ENCODE peak calls at places on chromosome 9, in five cellular contexts. One of them, this sample, is unnamed.
A peak's percentile ranks its signal among the peaks of the same experiment; 100 is the strongest.

GRCh38 chr9:98075332-98075805 is 18.8 kb downstream of the NANS start:
- DNase-seq in astrocyte: peak; percentile 71
- DNase-seq in fibroblast of lung: peak; percentile 76
- DNase-seq in K562: no peak
- DNase-seq in mammary epithelial cell: peak; percentile 27
- DNase-seq in this sample: peak; percentile 90

GRCh38 chr9:74132986-74133385 is 364.1 kb upstream of the RORB start:
- DNase-seq in astrocyte: no peak
- DNase-seq in fibroblast of lung: no peak
- DNase-seq in K562: no peak
- DNase-seq in mammary epithelial cell: no peak
- DNase-seq in this sample: no peak

GRCh38 chr9:71693607-71694006 is 74.7 kb downstream of the CEMIP2 start:
- DNase-seq in astrocyte: no peak
- DNase-seq in fibroblast of lung: no peak
- DNase-seq in K562: no peak
- DNase-seq in mammary epithelial cell: no peak
- DNase-seq in this sample: no peak

GRCh38 chr9:133429641-133430161 is 7.5 kb downstream of the ADAMTS13 start:
- DNase-seq in astrocyte: peak; percentile 8
- DNase-seq in fibroblast of lung: peak; percentile 25
- DNase-seq in K562: peak; percentile 79
- DNase-seq in mammary epithelial cell: no peak
- DNase-seq in this sample: peak; percentile 52

GRCh38 chr9:94563548-94563947 is 8.7 kb downstream of the PCAT7 start:
- DNase-seq in astrocyte: no peak
- DNase-seq in fibroblast of lung: no peak
- DNase-seq in K562: no peak
- DNase-seq in mammary epithelial cell: no peak
- DNase-seq in this sample: no peak

GRCh38 chr9:27198175-27198574 is 89.2 kb downstream of the TEK start:
- DNase-seq in astrocyte: no peak
- DNase-seq in fibroblast of lung: no peak
- DNase-seq in K562: no peak
- DNase-seq in mammary epithelial cell: peak; percentile 23
- DNase-seq in this sample: no peak

GRCh38 chr9:94287877-94288513 is 28.9 kb downstream of the ZNF169 start:
- DNase-seq in astrocyte: no peak
- DNase-seq in fibroblast of lung: no peak
- DNase-seq in K562: no peak
- DNase-seq in mammary epithelial cell: no peak
- DNase-seq in this sample: no peak

GRCh38 chr9:76257224-76257794 is 136.9 kb downstream of the RFK start:
- DNase-seq in astrocyte: no peak
- DNase-seq in fibroblast of lung: no peak
- DNase-seq in K562: no peak
- DNase-seq in mammary epithelial cell: no peak
- DNase-seq in this sample: no peak

GRCh38 chr9:93184439-93185221 is 691 bp downstream of the WNK2 start:
- DNase-seq in astrocyte: no peak
- DNase-seq in fibroblast of lung: no peak
- DNase-seq in K562: peak; percentile 36
- DNase-seq in mammary epithelial cell: peak; percentile 2
- DNase-seq in this sample: peak; percentile 23

GRCh38 chr9:86405926-86406325 is 51.7 kb upstream of the TUT7 start:
- DNase-seq in astrocyte: peak; percentile 93
- DNase-seq in fibroblast of lung: peak; percentile 94
- DNase-seq in K562: no peak
- DNase-seq in mammary epithelial cell: peak; percentile 96
- DNase-seq in this sample: peak; percentile 95

GRCh38 chr9:129343697-129344375 is 165.8 kb upstream of the IER5L start:
- DNase-seq in astrocyte: no peak
- DNase-seq in fibroblast of lung: no peak
- DNase-seq in K562: no peak
- DNase-seq in mammary epithelial cell: no peak
- DNase-seq in this sample: no peak

GRCh38 chr9:120914953-120915352 is 11.6 kb downstream of the TRAF1 start:
- DNase-seq in astrocyte: no peak
- DNase-seq in fibroblast of lung: peak; percentile 41
- DNase-seq in K562: no peak
- DNase-seq in mammary epithelial cell: peak; percentile 90
- DNase-seq in this sample: peak; percentile 52

GRCh38 chr9:128503870-128504269 is 649 bp upstream of the GLE1 start:
- DNase-seq in astrocyte: peak; percentile 4
- DNase-seq in fibroblast of lung: peak; percentile 17
- DNase-seq in K562: peak; percentile 58
- DNase-seq in mammary epithelial cell: peak; percentile 23
- DNase-seq in this sample: peak; percentile 56

GRCh38 chr9:17005085-17005484 is 129.8 kb upstream of the CNTLN start:
- DNase-seq in astrocyte: peak; percentile 20
- DNase-seq in fibroblast of lung: peak; percentile 47
- DNase-seq in K562: no peak
- DNase-seq in mammary epithelial cell: no peak
- DNase-seq in this sample: peak; percentile 89

GRCh38 chr9:117153021-117153420 is 261.8 kb downstream of the ASTN2 start:
- DNase-seq in astrocyte: peak; percentile 33
- DNase-seq in fibroblast of lung: peak; percentile 46
- DNase-seq in K562: no peak
- DNase-seq in mammary epithelial cell: peak; percentile 58
- DNase-seq in this sample: peak; percentile 42

GRCh38 chr9:131546336-131547084 is 1.2 kb downstream of the PRRT1B start:
- DNase-seq in astrocyte: no peak
- DNase-seq in fibroblast of lung: peak; percentile 18
- DNase-seq in K562: no peak
- DNase-seq in mammary epithelial cell: no peak
- DNase-seq in this sample: peak; percentile 41

GRCh38 chr9:115138151-115138550 is 20.2 kb upstream of the TNC start:
- DNase-seq in astrocyte: peak; percentile 13
- DNase-seq in fibroblast of lung: peak; percentile 22
- DNase-seq in K562: no peak
- DNase-seq in mammary epithelial cell: peak; percentile 26
- DNase-seq in this sample: no peak

GRCh38 chr9:86912210-86912609 is 35.1 kb downstream of the GAS1 start:
- DNase-seq in astrocyte: no peak
- DNase-seq in fibroblast of lung: no peak
- DNase-seq in K562: no peak
- DNase-seq in mammary epithelial cell: no peak
- DNase-seq in this sample: no peak

GRCh38 chr9:99076483-99077171 is 28.3 kb upstream of the TGFBR1 start:
- DNase-seq in astrocyte: no peak
- DNase-seq in fibroblast of lung: no peak
- DNase-seq in K562: peak; percentile 86
- DNase-seq in mammary epithelial cell: no peak
- DNase-seq in this sample: no peak

GRCh38 chr9:98944130-98945074 is 695 bp downstream of the COL15A1 start:
- DNase-seq in astrocyte: no peak
- DNase-seq in fibroblast of lung: peak; percentile 4
- DNase-seq in K562: no peak
- DNase-seq in mammary epithelial cell: peak; percentile 19
- DNase-seq in this sample: peak; percentile 50

GRCh38 chr9:127637322-127637847 is 25.3 kb downstream of the STXBP1 start:
- DNase-seq in astrocyte: peak; percentile 66
- DNase-seq in fibroblast of lung: peak; percentile 67
- DNase-seq in K562: no peak
- DNase-seq in mammary epithelial cell: peak; percentile 90
- DNase-seq in this sample: peak; percentile 94

DNA sequence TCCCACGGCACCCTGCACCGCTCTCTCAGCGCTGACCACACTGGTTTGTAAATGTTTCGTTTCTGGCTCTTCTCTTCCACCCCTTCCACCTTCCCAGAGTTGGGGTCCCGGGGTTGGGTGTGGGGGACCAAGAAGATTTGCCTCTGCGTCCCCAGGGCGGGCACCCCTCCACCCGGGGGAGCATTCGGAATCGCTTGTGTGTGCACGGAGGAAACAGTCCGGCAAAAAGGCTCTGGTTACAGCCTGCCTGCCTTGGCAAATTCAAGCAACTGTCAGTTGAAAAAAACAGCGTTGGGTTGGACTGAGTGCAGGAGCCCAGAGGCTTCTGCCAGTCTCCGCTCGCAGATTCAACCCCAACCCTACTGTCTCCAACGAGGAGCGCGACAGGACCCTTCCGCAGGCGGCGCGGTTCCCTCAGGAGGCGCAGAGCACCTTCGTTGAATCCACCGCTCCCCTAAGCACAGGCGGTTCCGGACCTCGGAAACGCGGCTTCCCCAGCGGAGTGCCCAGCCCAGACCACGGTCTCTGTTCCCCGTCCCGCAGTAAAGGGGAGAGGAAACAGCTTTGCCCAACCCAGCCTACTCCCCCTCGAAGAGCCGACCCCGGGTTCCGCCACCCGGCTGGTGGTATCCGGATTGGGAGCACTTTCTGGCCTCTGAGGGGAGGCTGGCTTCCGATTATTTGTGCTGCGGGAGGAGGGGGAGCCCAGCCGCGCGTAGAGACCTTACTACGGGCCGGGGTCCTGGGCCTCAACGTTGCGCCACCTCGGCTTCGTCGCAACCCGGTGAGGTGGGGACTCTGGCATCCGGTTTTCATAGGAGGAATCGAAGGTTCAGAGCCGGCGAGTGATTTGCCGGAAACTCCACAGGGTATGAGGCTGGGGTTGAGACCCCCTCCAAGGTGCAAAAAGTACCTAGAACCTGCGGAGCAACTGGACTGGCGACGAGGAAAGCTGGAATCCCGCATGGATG is 9.6 kb downstream of the LHX6 start:
- DNase-seq in astrocyte: no peak
- DNase-seq in fibroblast of lung: no peak
- DNase-seq in K562: no peak
- DNase-seq in mammary epithelial cell: no peak
- DNase-seq in this sample: peak; percentile 38
- TF ChIP-seq EZH2 in astrocyte: peak; percentile 84
- TF ChIP-seq EZH2 in fibroblast of lung: no peak
- TF ChIP-seq EZH2 in K562: no peak
- TF ChIP-seq EZH2 in mammary epithelial cell: no peak
- TF ChIP-seq EZH2 in this sample: peak; percentile 68

DNA sequence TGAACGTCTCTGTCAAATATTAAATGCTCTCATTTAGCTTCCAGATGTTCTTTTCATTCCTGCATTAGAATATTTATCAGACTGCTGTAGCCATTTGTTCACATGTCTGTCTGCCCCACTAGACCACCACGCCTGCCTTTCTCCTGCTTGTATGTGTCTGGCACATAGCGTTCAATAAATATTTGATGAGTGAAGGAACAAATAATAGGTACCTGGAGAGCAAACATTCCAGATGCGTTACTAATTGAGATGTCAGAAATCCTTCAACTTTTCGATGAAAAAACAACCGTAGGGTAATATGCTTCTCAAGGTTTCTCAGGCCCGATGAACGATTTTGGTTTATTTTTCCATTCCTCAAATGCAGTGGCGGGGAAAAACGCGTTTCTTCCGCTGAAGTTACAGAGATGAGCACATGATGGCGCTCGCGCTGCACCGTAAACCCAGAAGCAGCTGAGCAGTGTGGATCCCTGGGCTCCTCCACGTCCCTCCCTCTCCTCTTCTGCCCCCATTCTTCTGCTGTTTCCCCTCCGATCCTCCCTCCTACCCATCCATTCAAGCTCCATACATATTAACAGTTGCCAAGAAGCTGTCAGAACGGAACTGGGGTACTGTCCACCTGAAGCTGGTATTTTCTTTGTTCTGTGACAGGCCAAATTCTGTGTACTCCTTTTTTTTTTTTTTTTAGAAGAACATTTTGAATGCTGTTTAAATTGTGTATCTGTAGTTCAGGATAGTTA is 245.4 kb downstream of the MPDZ start:
- DNase-seq in astrocyte: peak; percentile 38
- DNase-seq in fibroblast of lung: peak; percentile 56
- DNase-seq in K562: peak; percentile 62
- DNase-seq in mammary epithelial cell: peak; percentile 47
- DNase-seq in this sample: peak; percentile 78
- H3K9me3 ChIP-seq in astrocyte: no peaks in the 10 kb centered on the region
- H3K9me3 ChIP-seq in fibroblast of lung: no peaks in the 10 kb centered on the region
- H3K9me3 ChIP-seq in K562: no peaks in the 10 kb centered on the region
- H3K9me3 ChIP-seq in mammary epithelial cell: no peaks in the 10 kb centered on the region
- H3K9me3 ChIP-seq in this sample: no peaks in the 10 kb centered on the region

DNA sequence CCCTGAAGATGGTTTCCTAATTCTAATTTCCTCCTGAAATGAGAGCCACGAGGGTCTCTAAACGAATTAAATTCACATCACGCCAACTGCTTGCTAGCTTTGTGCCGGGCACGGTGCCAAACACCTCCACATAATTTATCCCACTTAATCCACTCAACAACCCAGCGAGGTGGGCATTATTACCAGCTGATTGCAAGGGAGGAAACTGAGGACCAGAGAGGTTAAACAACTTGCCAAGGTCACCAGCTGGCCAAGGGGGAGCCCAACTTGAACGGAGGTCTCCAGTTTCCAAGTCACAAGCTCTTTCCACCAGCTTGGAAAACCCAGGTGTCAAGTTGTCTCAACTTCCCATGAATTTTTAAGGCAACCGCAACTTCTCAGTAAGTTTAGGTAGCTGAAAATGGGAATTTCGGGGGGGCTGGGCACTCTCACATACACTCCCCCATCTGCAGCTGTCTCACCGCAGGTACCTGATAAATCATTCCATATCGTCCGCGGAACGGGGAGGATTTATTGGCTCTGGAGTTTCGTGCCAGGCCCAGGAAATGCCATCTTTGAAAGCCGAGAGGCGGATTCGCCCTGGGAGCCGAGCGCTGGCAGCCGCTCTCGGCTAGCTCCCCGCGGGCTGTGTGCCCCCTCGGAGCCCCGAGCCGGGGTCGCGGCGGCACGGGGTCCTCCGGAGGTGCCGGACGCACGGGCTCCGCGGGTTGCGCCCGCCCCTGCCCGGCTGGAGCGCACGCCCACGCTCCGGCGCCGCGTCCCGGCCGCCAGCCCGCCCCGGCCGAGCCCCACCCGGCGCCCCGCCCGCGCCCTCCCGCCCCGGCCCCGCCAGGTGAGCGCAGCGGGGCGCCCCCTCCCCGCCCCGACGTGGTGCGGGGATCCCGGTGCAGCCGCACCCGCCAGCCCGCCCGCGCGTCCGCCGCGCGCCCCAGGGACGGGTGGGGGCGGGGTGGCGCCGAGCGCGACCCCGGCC is 628 bp downstream of the PTPN3 start:
- DNase-seq in astrocyte: peak; percentile 7
- DNase-seq in fibroblast of lung: peak; percentile 21
- DNase-seq in K562: no peak
- DNase-seq in mammary epithelial cell: peak; percentile 77
- DNase-seq in this sample: peak; percentile 54
- TF ChIP-seq EZH2 in astrocyte: no peak
- TF ChIP-seq EZH2 in fibroblast of lung: peak; percentile 63
- TF ChIP-seq EZH2 in K562: no peak
- TF ChIP-seq EZH2 in mammary epithelial cell: no peak
- TF ChIP-seq EZH2 in this sample: peak; percentile 58

GRCh38 chr9:137017071-137017470 is 11.0 kb downstream of the ABCA2 start:
- DNase-seq in astrocyte: no peak
- DNase-seq in fibroblast of lung: no peak
- DNase-seq in K562: no peak
- DNase-seq in mammary epithelial cell: no peak
- DNase-seq in this sample: no peak
- H3K9me3 ChIP-seq in astrocyte: no peaks in the 10 kb centered on the region
- H3K9me3 ChIP-seq in fibroblast of lung: no peaks in the 10 kb centered on the region
- H3K9me3 ChIP-seq in K562: no peaks in the 10 kb centered on the region
- H3K9me3 ChIP-seq in mammary epithelial cell: peaks cover 5% of the 10 kb centered on the region
- H3K9me3 ChIP-seq in this sample: no peaks in the 10 kb centered on the region

This sample was measured in GM23248.